ENCODE peak calls at places on chromosome 1, in nine cellular contexts. One of them, this sample, is unnamed.

GRCh38 chr1:42945171-42945570 is 13.5 kb downstream of the SLC2A1 start:
- DNase-seq in fibroblast of lung: no peak
- DNase-seq in tibial nerve: no peak
- DNase-seq in SK-N-SH: no peak
- DNase-seq in breast epithelium: no peak
- DNase-seq in right atrium auricular region: no peak
- DNase-seq in psoas muscle: no peak
- DNase-seq in CD8-positive, alpha-beta T cell: no peak
- DNase-seq in tibial artery: no peak
- DNase-seq in this sample: no peak

GRCh38 chr1:186535388-186536133 is 74.6 kb upstream of the PDC start:
- DNase-seq in fibroblast of lung: peak; percentile 90
- DNase-seq in tibial nerve: no peak
- DNase-seq in SK-N-SH: no peak
- DNase-seq in breast epithelium: no peak
- DNase-seq in right atrium auricular region: no peak
- DNase-seq in psoas muscle: no peak
- DNase-seq in CD8-positive, alpha-beta T cell: no peak
- DNase-seq in tibial artery: no peak
- DNase-seq in this sample: no peak

GRCh38 chr1:169821500-169821899 is 26.8 kb upstream of the METTL18 start:
- DNase-seq in fibroblast of lung: no peak
- DNase-seq in tibial nerve: no peak
- DNase-seq in SK-N-SH: no peak
- DNase-seq in breast epithelium: no peak
- DNase-seq in right atrium auricular region: no peak
- DNase-seq in psoas muscle: no peak
- DNase-seq in CD8-positive, alpha-beta T cell: no peak
- DNase-seq in tibial artery: no peak
- DNase-seq in this sample: no peak

GRCh38 chr1:78003882-78004718 is 639 bp upstream of the DNAJB4 start:
- DNase-seq in fibroblast of lung: peak; percentile 83
- DNase-seq in tibial nerve: peak; percentile 38
- DNase-seq in SK-N-SH: peak; percentile 27
- DNase-seq in breast epithelium: peak; percentile 48
- DNase-seq in right atrium auricular region: no peak
- DNase-seq in psoas muscle: peak; percentile 42
- DNase-seq in CD8-positive, alpha-beta T cell: peak; percentile 53
- DNase-seq in tibial artery: no peak
- DNase-seq in this sample: no peak

GRCh38 chr1:195376190-195376589 is 1232.0 kb downstream of the KCNT2 start:
- DNase-seq in fibroblast of lung: peak; percentile 5
- DNase-seq in tibial nerve: no peak
- DNase-seq in SK-N-SH: no peak
- DNase-seq in breast epithelium: no peak
- DNase-seq in right atrium auricular region: no peak
- DNase-seq in psoas muscle: no peak
- DNase-seq in CD8-positive, alpha-beta T cell: no peak
- DNase-seq in tibial artery: no peak
- DNase-seq in this sample: no peak

GRCh38 chr1:226626577-226626956 is 78.0 kb downstream of the STUM start:
- DNase-seq in fibroblast of lung: peak; percentile 48
- DNase-seq in tibial nerve: peak; percentile 80
- DNase-seq in SK-N-SH: peak; percentile 80
- DNase-seq in breast epithelium: peak; percentile 48
- DNase-seq in right atrium auricular region: peak; percentile 85
- DNase-seq in psoas muscle: peak; percentile 73
- DNase-seq in CD8-positive, alpha-beta T cell: peak; percentile 86
- DNase-seq in tibial artery: peak; percentile 87
- DNase-seq in this sample: peak; percentile 84

GRCh38 chr1:19163261-19163660 is 46.8 kb downstream of the UBR4 start:
- DNase-seq in fibroblast of lung: peak; percentile 80
- DNase-seq in tibial nerve: no peak
- DNase-seq in SK-N-SH: no peak
- DNase-seq in breast epithelium: peak; percentile 28
- DNase-seq in right atrium auricular region: no peak
- DNase-seq in psoas muscle: no peak
- DNase-seq in CD8-positive, alpha-beta T cell: no peak
- DNase-seq in tibial artery: no peak
- DNase-seq in this sample: no peak

GRCh38 chr1:45177452-45177851 is 29.0 kb downstream of the ZSWIM5 start:
- DNase-seq in fibroblast of lung: no peak
- DNase-seq in tibial nerve: no peak
- DNase-seq in SK-N-SH: no peak
- DNase-seq in breast epithelium: no peak
- DNase-seq in right atrium auricular region: no peak
- DNase-seq in psoas muscle: no peak
- DNase-seq in CD8-positive, alpha-beta T cell: no peak
- DNase-seq in tibial artery: no peak
- DNase-seq in this sample: no peak

GRCh38 chr1:171715813-171716251 is 26.0 kb downstream of the VAMP4 start:
- DNase-seq in fibroblast of lung: no peak
- DNase-seq in tibial nerve: no peak
- DNase-seq in SK-N-SH: no peak
- DNase-seq in breast epithelium: no peak
- DNase-seq in right atrium auricular region: no peak
- DNase-seq in psoas muscle: no peak
- DNase-seq in CD8-positive, alpha-beta T cell: no peak
- DNase-seq in tibial artery: no peak
- DNase-seq in this sample: no peak

GRCh38 chr1:81801032-81801833 is 499 bp downstream of the ADGRL2 start:
- DNase-seq in fibroblast of lung: peak; percentile 95
- DNase-seq in tibial nerve: peak; percentile 75
- DNase-seq in SK-N-SH: peak; percentile 83
- DNase-seq in breast epithelium: peak; percentile 77
- DNase-seq in right atrium auricular region: peak; percentile 81
- DNase-seq in psoas muscle: peak; percentile 72
- DNase-seq in CD8-positive, alpha-beta T cell: no peak
- DNase-seq in tibial artery: peak; percentile 90
- DNase-seq in this sample: peak; percentile 51

GRCh38 chr1:81801834-81802531 is 1.2 kb downstream of the ADGRL2 start:
- DNase-seq in fibroblast of lung: peak; percentile 58
- DNase-seq in tibial nerve: peak; percentile 9
- DNase-seq in SK-N-SH: peak; percentile 60
- DNase-seq in breast epithelium: peak; percentile 24
- DNase-seq in right atrium auricular region: no peak
- DNase-seq in psoas muscle: peak; percentile 23
- DNase-seq in CD8-positive, alpha-beta T cell: no peak
- DNase-seq in tibial artery: peak; percentile 66
- DNase-seq in this sample: peak; percentile 44

GRCh38 chr1:81800741-81801031 is at the start of gene ADGRL2:
- DNase-seq in fibroblast of lung: no peak
- DNase-seq in tibial nerve: peak; percentile 5
- DNase-seq in SK-N-SH: peak; percentile 88
- DNase-seq in breast epithelium: peak; percentile 18
- DNase-seq in right atrium auricular region: no peak
- DNase-seq in psoas muscle: no peak
- DNase-seq in CD8-positive, alpha-beta T cell: no peak
- DNase-seq in tibial artery: no peak
- DNase-seq in this sample: no peak

GRCh38 chr1:81797701-81798100 is 3.0 kb upstream of the ADGRL2 start:
- DNase-seq in fibroblast of lung: no peak
- DNase-seq in tibial nerve: no peak
- DNase-seq in SK-N-SH: no peak
- DNase-seq in breast epithelium: no peak
- DNase-seq in right atrium auricular region: no peak
- DNase-seq in psoas muscle: no peak
- DNase-seq in CD8-positive, alpha-beta T cell: no peak
- DNase-seq in tibial artery: no peak
- DNase-seq in this sample: no peak

GRCh38 chr1:81799939-81800740 is 594 bp upstream of the ADGRL2 start:
- DNase-seq in fibroblast of lung: peak; percentile 76
- DNase-seq in tibial nerve: peak; percentile 46
- DNase-seq in SK-N-SH: peak; percentile 87
- DNase-seq in breast epithelium: peak; percentile 49
- DNase-seq in right atrium auricular region: no peak
- DNase-seq in psoas muscle: peak; percentile 54
- DNase-seq in CD8-positive, alpha-beta T cell: no peak
- DNase-seq in tibial artery: peak; percentile 77
- DNase-seq in this sample: peak; percentile 41
- H3K27ac ChIP-seq in fibroblast of lung: peak overlapping the region; percentile 15
- H3K27ac ChIP-seq in tibial nerve: peak overlapping the region; percentile 93
- H3K27ac ChIP-seq in SK-N-SH: peak overlapping the region; percentile 92
- H3K27ac ChIP-seq in breast epithelium: peak overlapping the region; percentile 96
- H3K27ac ChIP-seq in right atrium auricular region: peak overlapping the region; percentile 97
- H3K27ac ChIP-seq in psoas muscle: peak overlapping the region; percentile 80
- H3K27ac ChIP-seq in CD8-positive, alpha-beta T cell: no peak overlapping the region
- H3K27ac ChIP-seq in tibial artery: peak overlapping the region; percentile 99
- H3K27ac ChIP-seq in this sample: peak overlapping the region; percentile 91

DNA sequence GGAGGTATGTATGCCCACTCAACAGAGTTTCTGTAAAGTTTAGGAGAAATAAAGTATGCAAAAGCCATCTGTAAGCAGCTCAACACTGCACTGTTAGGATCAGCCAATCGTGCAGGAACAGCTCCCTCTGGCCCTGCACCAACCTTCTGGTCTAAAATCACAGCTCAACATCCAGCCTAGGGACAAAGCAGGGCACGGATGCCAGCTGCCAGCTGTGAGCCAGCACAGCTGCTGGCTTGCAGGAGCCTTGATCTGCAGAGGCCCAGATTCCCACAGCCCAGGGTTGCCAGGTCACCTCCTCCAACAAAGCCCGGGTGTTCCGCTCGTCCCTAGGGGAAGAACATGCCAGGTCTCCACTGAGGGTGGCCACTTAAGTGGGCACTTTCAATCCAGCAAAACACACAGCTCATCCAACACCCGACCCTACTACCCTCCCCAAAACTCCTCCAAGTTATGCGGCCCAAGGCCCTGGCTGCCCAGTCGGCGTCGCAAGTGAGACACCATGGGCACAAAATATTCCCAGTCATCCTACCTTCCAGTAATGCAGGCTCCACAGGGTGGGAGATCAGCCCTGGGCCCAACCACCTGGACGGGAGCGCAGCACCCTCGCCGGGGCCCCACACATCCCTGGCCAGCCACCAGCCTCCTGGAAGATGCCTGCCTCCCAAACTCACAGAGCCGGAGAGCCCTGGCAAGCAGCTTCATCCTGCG is 8.4 kb downstream of the ACOT7 start:
- DNase-seq in fibroblast of lung: peak; percentile 14
- DNase-seq in tibial nerve: no peak
- DNase-seq in SK-N-SH: peak; percentile 84
- DNase-seq in breast epithelium: peak; percentile 73
- DNase-seq in right atrium auricular region: no peak
- DNase-seq in psoas muscle: no peak
- DNase-seq in CD8-positive, alpha-beta T cell: no peak
- DNase-seq in tibial artery: no peak
- DNase-seq in this sample: no peak
- H3K4me3 ChIP-seq in fibroblast of lung: peak overlapping the region; percentile 52
- H3K4me3 ChIP-seq in tibial nerve: no peak overlapping the region
- H3K4me3 ChIP-seq in SK-N-SH: peak overlapping the region; percentile 45
- H3K4me3 ChIP-seq in breast epithelium: no peak overlapping the region
- H3K4me3 ChIP-seq in right atrium auricular region: no peak overlapping the region
- H3K4me3 ChIP-seq in psoas muscle: no peak overlapping the region
- H3K4me3 ChIP-seq in CD8-positive, alpha-beta T cell: no peak overlapping the region
- H3K4me3 ChIP-seq in tibial artery: no peak overlapping the region
- H3K4me3 ChIP-seq in this sample: no peak overlapping the region

DNA sequence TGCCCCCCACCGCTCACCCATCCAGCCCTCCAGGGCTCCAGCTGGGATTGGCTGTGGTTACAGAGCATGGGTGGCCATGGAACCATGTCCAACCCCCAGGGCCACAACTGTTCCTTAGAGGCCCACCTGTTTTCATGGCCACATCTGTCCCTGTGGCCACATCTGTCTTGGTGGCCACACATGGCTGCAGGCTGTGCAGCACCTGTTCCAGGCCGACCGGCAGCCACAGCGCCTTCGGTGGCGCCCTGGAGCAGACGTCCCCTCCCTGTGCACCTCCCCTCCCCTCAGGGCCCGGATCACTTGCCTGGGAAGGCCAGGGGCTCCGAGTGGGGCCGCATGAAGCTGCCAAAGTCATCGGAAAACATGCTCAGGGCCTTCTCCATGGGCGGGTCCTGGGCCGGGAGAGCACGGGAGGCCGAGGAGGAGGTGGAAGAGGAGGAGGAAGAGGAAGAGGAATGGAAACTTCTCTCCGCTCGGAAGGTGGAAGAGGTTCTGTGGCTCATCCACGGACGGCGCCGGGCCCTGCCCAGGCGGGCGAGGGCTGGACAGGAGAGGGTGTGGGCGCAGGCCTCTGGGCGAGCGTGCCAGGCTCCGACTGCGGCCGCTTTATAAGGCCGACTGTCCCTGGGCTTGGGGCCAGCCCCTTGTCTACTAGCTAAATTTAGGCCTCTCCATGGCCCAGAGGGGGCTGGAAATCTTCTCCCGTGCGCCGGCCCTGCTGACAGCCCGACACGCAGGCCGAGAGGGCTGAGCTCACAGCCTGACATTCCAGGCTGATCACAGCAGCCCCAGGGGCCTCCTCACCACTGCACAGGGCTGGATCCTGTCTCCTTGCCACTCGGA is at the start of gene HSPB7:
- DNase-seq in fibroblast of lung: peak; percentile 69
- DNase-seq in tibial nerve: peak; percentile 65
- DNase-seq in SK-N-SH: peak; percentile 76
- DNase-seq in breast epithelium: peak; percentile 54
- DNase-seq in right atrium auricular region: peak; percentile 91
- DNase-seq in psoas muscle: peak; percentile 93
- DNase-seq in CD8-positive, alpha-beta T cell: no peak
- DNase-seq in tibial artery: peak; percentile 98
- DNase-seq in this sample: peak; percentile 69
- TF ChIP-seq CTCF in fibroblast of lung: no peak
- TF ChIP-seq CTCF in tibial nerve: no peak
- TF ChIP-seq CTCF in SK-N-SH: no peak
- TF ChIP-seq CTCF in breast epithelium: no peak
- TF ChIP-seq CTCF in right atrium auricular region: peak; percentile 21
- TF ChIP-seq CTCF in psoas muscle: no peak
- TF ChIP-seq CTCF in CD8-positive, alpha-beta T cell: no peak
- TF ChIP-seq CTCF in tibial artery: no peak
- TF ChIP-seq CTCF in this sample: no peak

GRCh38 chr1:94554611-94555010 is 13.1 kb upstream of the F3 start:
- DNase-seq in fibroblast of lung: no peak
- DNase-seq in tibial nerve: no peak
- DNase-seq in SK-N-SH: no peak
- DNase-seq in breast epithelium: no peak
- DNase-seq in right atrium auricular region: no peak
- DNase-seq in psoas muscle: no peak
- DNase-seq in CD8-positive, alpha-beta T cell: no peak
- DNase-seq in tibial artery: no peak
- DNase-seq in this sample: no peak

GRCh38 chr1:94562502-94563260 is 21.1 kb upstream of the F3 start:
- DNase-seq in fibroblast of lung: no peak
- DNase-seq in tibial nerve: no peak
- DNase-seq in SK-N-SH: no peak
- DNase-seq in breast epithelium: no peak
- DNase-seq in right atrium auricular region: no peak
- DNase-seq in psoas muscle: no peak
- DNase-seq in CD8-positive, alpha-beta T cell: no peak
- DNase-seq in tibial artery: no peak
- DNase-seq in this sample: peak; percentile 71

GRCh38 chr1:94560333-94560732 is 18.8 kb upstream of the F3 start:
- DNase-seq in fibroblast of lung: peak; percentile 63
- DNase-seq in tibial nerve: no peak
- DNase-seq in SK-N-SH: no peak
- DNase-seq in breast epithelium: no peak
- DNase-seq in right atrium auricular region: no peak
- DNase-seq in psoas muscle: no peak
- DNase-seq in CD8-positive, alpha-beta T cell: no peak
- DNase-seq in tibial artery: no peak
- DNase-seq in this sample: no peak

GRCh38 chr1:94555091-94555490 is 13.5 kb upstream of the F3 start:
- DNase-seq in fibroblast of lung: no peak
- DNase-seq in tibial nerve: no peak
- DNase-seq in SK-N-SH: no peak
- DNase-seq in breast epithelium: no peak
- DNase-seq in right atrium auricular region: no peak
- DNase-seq in psoas muscle: no peak
- DNase-seq in CD8-positive, alpha-beta T cell: no peak
- DNase-seq in tibial artery: no peak
- DNase-seq in this sample: no peak

GRCh38 chr1:94559921-94560320 is 18.4 kb upstream of the F3 start:
- DNase-seq in fibroblast of lung: no peak
- DNase-seq in tibial nerve: no peak
- DNase-seq in SK-N-SH: no peak
- DNase-seq in breast epithelium: no peak
- DNase-seq in right atrium auricular region: no peak
- DNase-seq in psoas muscle: no peak
- DNase-seq in CD8-positive, alpha-beta T cell: no peak
- DNase-seq in tibial artery: no peak
- DNase-seq in this sample: no peak
- H3K27ac ChIP-seq in fibroblast of lung: no peak overlapping the region
- H3K27ac ChIP-seq in tibial nerve: no peak overlapping the region
- H3K27ac ChIP-seq in SK-N-SH: no peak overlapping the region
- H3K27ac ChIP-seq in breast epithelium: peak overlapping the region; percentile 70
- H3K27ac ChIP-seq in right atrium auricular region: no peak overlapping the region
- H3K27ac ChIP-seq in psoas muscle: no peak overlapping the region
- H3K27ac ChIP-seq in CD8-positive, alpha-beta T cell: no peak overlapping the region
- H3K27ac ChIP-seq in tibial artery: no peak overlapping the region
- H3K27ac ChIP-seq in this sample: no peak overlapping the region

This sample was measured in lower lobe of right lung.